ENCODE peak calls at places on chromosomes 12 and 14, in six cellular contexts. C is IMR-90, E is HepG2, R is SK-N-SH, V is K562, K is GM12878. Z is an unnamed sample.

GRCh38 chr12:105820407-105821140 is 318.2 kb downstream of the NUAK1 start:
- DNase-seq in C (peak; percentile 22), E (peak; percentile 40), R (no peak), V (no peak), K (no peak), Z (no peak)

GRCh38 chr12:34108405-34108803 is 86.1 kb downstream of the ALG10 start:
- DNase-seq in C (no peak), E (no peak), R (no peak), V (no peak), K (no peak), Z (no peak)

GRCh38 chr12:125029756-125030358 is 35.4 kb upstream of the AACS start:
- DNase-seq in C (peak; percentile 43), E (no peak), R (no peak), V (no peak), K (no peak), Z (no peak)

GRCh38 chr12:109877504-109878246 is 2.7 kb downstream of the GLTP start:
- DNase-seq in C (no peak), E (no peak), R (no peak), V (no peak), K (no peak), Z (no peak)

GRCh38 chr14:70254476-70254961 is 65.8 kb upstream of the SLC8A3 start:
- DNase-seq in C (peak; percentile 1), E (peak; percentile 43), R (peak; percentile 78), V (peak; percentile 8), K (no peak), Z (peak; percentile 56)

GRCh38 chr12:112798019-112798760 is 6.6 kb downstream of the RPH3A start:
- DNase-seq in C (no peak), E (no peak), R (peak; percentile 30), V (no peak), K (no peak), Z (no peak)

GRCh38 chr12:31647106-31647505 is 12.4 kb upstream of the ETFBKMT start:
- DNase-seq in C (peak; percentile 22), E (no peak), R (peak; percentile 17), V (no peak), K (no peak), Z (no peak)

GRCh38 chr14:90426663-90427062 is 29.8 kb downstream of the CALM1 start:
- DNase-seq in C (no peak), E (no peak), R (peak; percentile 60), V (no peak), K (no peak), Z (no peak)

GRCh38 chr14:97692084-97692483 is 894.9 kb downstream of the VRK1 start:
- DNase-seq in C (no peak), E (no peak), R (no peak), V (no peak), K (no peak), Z (no peak)

GRCh38 chr12:25491396-25491948 is 61.6 kb downstream of the LMNTD1 start:
- DNase-seq in C (no peak), E (no peak), R (no peak), V (no peak), K (no peak), Z (no peak)

GRCh38 chr12:90682398-90682797 is 272.6 kb downstream of the CCER1 start:
- DNase-seq in C (peak; percentile 78), E (no peak), R (no peak), V (no peak), K (no peak), Z (no peak)

GRCh38 chr12:58819345-58819744 is 101.0 kb downstream of the LRIG3 start:
- DNase-seq in C (no peak), E (peak; percentile 32), R (no peak), V (no peak), K (no peak), Z (no peak)

GRCh38 chr12:114229150-114229549 is 176.8 kb downstream of the TBX5 start:
- DNase-seq in C (no peak), E (no peak), R (no peak), V (no peak), K (no peak), Z (no peak)

GRCh38 chr12:49110191-49111155 is at the start of gene LMBR1L:
- DNase-seq in C (peak; percentile 98), E (peak; percentile 97), R (peak; percentile 97), V (peak; percentile 99), K (peak; percentile 93), Z (peak; percentile 99)

GRCh38 chr14:104094056-104094708 is 8.7 kb downstream of the ASPG start:
- DNase-seq in C (no peak), E (no peak), R (no peak), V (no peak), K (no peak), Z (no peak)

GRCh38 chr14:23931705-23932314 is 21.8 kb upstream of the DHRS4 start:
- DNase-seq in C (no peak), E (no peak), R (no peak), V (no peak), K (no peak), Z (no peak)

GRCh38 chr12:123106640-123107359 is 44.1 kb downstream of the PITPNM2 start:
- DNase-seq in C (no peak), E (no peak), R (no peak), V (peak; percentile 66), K (no peak), Z (no peak)

GRCh38 chr14:104876251-104876699 is 11.2 kb downstream of the CEP170B start:
- DNase-seq in C (peak; percentile 16), E (no peak), R (peak; percentile 92), V (peak; percentile 86), K (no peak), Z (peak; percentile 69)

GRCh38 chr12:50224026-50224692 is 57.0 kb upstream of the CERS5 start:
- DNase-seq in C (peak; percentile 61), E (peak; percentile 79), R (no peak), V (no peak), K (no peak), Z (peak; percentile 63)

GRCh38 chr12:10305411-10305810 is 2.3 kb upstream of the KLRD1 start:
- DNase-seq in C (no peak), E (no peak), R (no peak), V (no peak), K (no peak), Z (no peak)

GRCh38 chr14:101834387-101835165 is 73.1 kb downstream of the PPP2R5C start:
- DNase-seq in C (peak; percentile 20), E (no peak), R (no peak), V (no peak), K (no peak), Z (peak; percentile 16)

GRCh38 chr12:91563011-91563410 is 380.4 kb upstream of the DCN start:
- DNase-seq in C (no peak), E (no peak), R (no peak), V (no peak), K (no peak), Z (no peak)

GRCh38 chr12:24915501-24915900 is 33.4 kb downstream of the BCAT1 start:
- DNase-seq in C (no peak), E (no peak), R (peak; percentile 48), V (no peak), K (no peak), Z (no peak)

GRCh38 chr14:100056431-100056830 is 8.8 kb upstream of the EVL start:
- DNase-seq in C (no peak), E (no peak), R (no peak), V (no peak), K (no peak), Z (no peak)

GRCh38 chr12:76698316-76698715 is 65.6 kb upstream of the ZDHHC17 start:
- DNase-seq in C (peak; percentile 62), E (no peak), R (no peak), V (no peak), K (no peak), Z (no peak)

DNA sequence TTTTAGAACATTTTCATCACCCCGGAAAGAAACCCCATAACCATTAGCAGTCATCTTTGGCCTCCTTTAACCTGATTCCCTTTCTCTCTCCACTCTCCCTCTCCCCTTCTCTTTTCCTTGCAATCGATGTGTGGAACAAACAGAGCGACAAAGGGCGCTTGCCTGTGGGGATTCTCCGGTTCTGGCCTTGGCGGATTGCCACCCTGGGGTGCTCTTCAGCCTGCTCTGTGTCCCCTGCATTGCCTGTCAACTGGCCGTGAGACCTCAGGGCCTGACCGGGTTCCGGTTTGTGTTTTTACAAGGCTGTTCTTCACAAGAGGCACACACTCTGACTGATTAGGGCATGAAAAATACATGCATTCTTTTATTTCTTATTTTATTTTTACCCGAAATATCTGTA is 27.8 kb downstream of the LRTM2 start:
- DNase-seq in C (no peak), E (no peak), R (no peak), V (no peak), K (no peak), Z (no peak)
- TF ChIP-seq SMC3 in C (no peak), E (no peak), R (no peak), V (no peak), K (no peak), Z (no peak)

GRCh38 chr12:906077-906585 is 43.4 kb downstream of the RAD52 start:
- DNase-seq in C (no peak), E (no peak), R (no peak), V (no peak), K (no peak), Z (no peak)
- TF ChIP-seq SMC3 in C (no peak), E (no peak), R (no peak), V (no peak), K (no peak), Z (no peak)

GRCh38 chr14:89419973-89420482 is 3.0 kb upstream of the FOXN3 start:
- DNase-seq in C (no peak), E (no peak), R (no peak), V (no peak), K (no peak), Z (no peak)

GRCh38 chr14:89417469-89418225 is 614 bp upstream of the FOXN3 start:
- DNase-seq in C (peak; percentile 33), E (peak; percentile 74), R (peak; percentile 61), V (no peak), K (peak; percentile 57), Z (peak; percentile 77)

GRCh38 chr14:89418976-89419375 is 1.9 kb upstream of the FOXN3 start:
- DNase-seq in C (no peak), E (no peak), R (no peak), V (no peak), K (no peak), Z (no peak)

GRCh38 chr14:89417111-89417468 is at the start of gene FOXN3:
- DNase-seq in C (peak; percentile 86), E (peak; percentile 86), R (peak; percentile 96), V (peak; percentile 73), K (no peak), Z (peak; percentile 87)

GRCh38 chr14:89418452-89418851 is 1.4 kb upstream of the FOXN3 start:
- DNase-seq in C (no peak), E (no peak), R (peak; percentile 67), V (no peak), K (no peak), Z (no peak)
- TF ChIP-seq SMC3 in C (no peak), E (no peak), R (no peak), V (no peak), K (no peak), Z (no peak)

GRCh38 chr12:45431153-45431552 is 215.3 kb downstream of the ANO6 start:
- DNase-seq in C (no peak), E (no peak), R (no peak), V (no peak), K (no peak), Z (no peak)

GRCh38 chr12:45439039-45439438 is 223.1 kb downstream of the ANO6 start:
- DNase-seq in C (peak; percentile 28), E (no peak), R (no peak), V (no peak), K (no peak), Z (peak; percentile 8)

GRCh38 chr12:45433441-45433868 is 217.6 kb downstream of the ANO6 start:
- DNase-seq in C (no peak), E (peak; percentile 4), R (no peak), V (no peak), K (no peak), Z (no peak)

GRCh38 chr12:45434094-45434493 is 218.2 kb downstream of the ANO6 start:
- DNase-seq in C (no peak), E (no peak), R (no peak), V (no peak), K (no peak), Z (no peak)

GRCh38 chr12:45435945-45436710 is 220.2 kb downstream of the ANO6 start:
- DNase-seq in C (no peak), E (no peak), R (no peak), V (no peak), K (no peak), Z (no peak)
- TF ChIP-seq SMC3 in C (no peak), E (no peak), R (no peak), V (no peak), K (no peak), Z (no peak)